ENCODE peak calls at places on chromosomes 11 and 22, in four cellular contexts. N, T, Q and D are unnamed samples.

GRCh38 chr11:60740573-60740972 is 16.1 kb downstream of the MS4A18 start:
- DNase-seq in N (no peak), Q (no peak), T (no peak), D (no peak)

GRCh38 chr22:21759631-21760030 is 24.0 kb upstream of the YPEL1 start:
- DNase-seq in N (peak; percentile 48), T (no peak), Q (no peak), D (no peak)

GRCh38 chr11:74453373-74453975 is 13.9 kb downstream of the KCNE3 start:
- DNase-seq in N (peak; percentile 77), Q (peak; percentile 74), T (peak; percentile 60), D (peak; percentile 37)

GRCh38 chr11:93526691-93527583 is 16.3 kb downstream of the SMCO4 start:
- DNase-seq in T (no peak), N (no peak), Q (no peak), D (no peak)

GRCh38 chr22:20244744-20245576 is 23.2 kb downstream of the RTN4R start:
- DNase-seq in T (no peak), Q (no peak), N (no peak), D (no peak)

GRCh38 chr11:7577226-7577882 is 63.6 kb downstream of the PPFIBP2 start:
- DNase-seq in Q (no peak), T (peak; percentile 64), N (peak; percentile 60), D (no peak)

GRCh38 chr11:71120346-71120963 is 131.9 kb downstream of the SHANK2 start:
- DNase-seq in N (no peak), T (no peak), Q (peak; percentile 56), D (no peak)

GRCh38 chr11:68989936-68990606 is 9.3 kb upstream of the MRGPRD start:
- DNase-seq in N (no peak), Q (no peak), T (no peak), D (no peak)

GRCh38 chr11:11931461-11932055 is 76.9 kb downstream of the DKK3 start:
- DNase-seq in Q (peak; percentile 64), N (peak; percentile 22), T (peak; percentile 16), D (no peak)
- H3K4me1 ChIP-seq in Q (peaks cover 4% of the 10 kb centered on the region), N (no peaks in the 10 kb centered on the region), T (no peaks in the 10 kb centered on the region), D (no peaks in the 10 kb centered on the region)

DNA sequence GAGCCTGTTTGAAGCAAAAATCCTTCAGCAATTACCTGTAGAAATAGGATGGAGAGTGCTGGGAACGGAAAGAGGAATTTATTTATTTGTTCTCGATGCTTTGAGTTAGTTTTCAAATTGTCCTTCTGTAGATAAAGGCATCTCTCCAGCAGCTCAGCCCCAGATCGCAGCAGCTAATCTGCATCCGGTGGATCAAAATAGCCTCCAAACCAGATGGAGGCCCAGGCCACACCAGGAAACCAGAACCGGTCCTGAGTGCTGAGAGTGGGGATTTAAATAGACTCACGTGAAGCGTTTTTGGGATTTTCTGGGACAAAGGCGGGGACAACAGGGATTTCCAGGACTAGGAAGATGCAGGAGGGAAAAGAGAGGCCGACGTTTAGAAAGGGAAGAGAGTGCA is 148.5 kb downstream of the TRIM29 start:
- DNase-seq in N (no peak), Q (no peak), T (no peak), D (no peak)
- TF ChIP-seq POLR2A in N (no peak), Q (no peak), T (no peak), D (no peak)

GRCh38 chr11:119318240-119319135 is 1.6 kb upstream of the MCAM start:
- DNase-seq in Q (no peak), T (no peak), N (no peak), D (no peak)
- H3K4me1 ChIP-seq in Q (peaks cover 43% of the 10 kb centered on the region), T (peaks cover 6% of the 10 kb centered on the region), N (peaks cover 17% of the 10 kb centered on the region), D (peaks cover 15% of the 10 kb centered on the region)

DNA sequence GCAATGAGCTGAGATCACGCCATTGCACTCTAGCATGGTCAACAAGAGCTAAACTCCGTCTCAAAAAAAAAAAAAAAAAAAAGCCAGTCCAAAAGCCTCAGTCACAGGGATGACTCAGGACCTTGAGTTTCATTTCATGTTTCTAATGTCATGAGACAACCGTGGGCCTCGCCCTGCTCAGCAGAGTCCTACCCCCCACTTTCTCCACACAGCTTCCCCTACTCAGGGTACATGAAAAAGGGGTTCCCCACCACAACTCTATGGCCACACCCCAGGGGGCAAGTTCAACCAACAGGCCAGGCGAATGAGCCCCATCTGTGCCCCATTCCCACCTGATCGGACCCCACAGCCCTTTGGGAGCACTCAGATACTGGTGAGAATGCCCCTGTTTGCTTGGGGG is 24.3 kb upstream of the ADA2 start:
- DNase-seq in Q (peak; percentile 9), T (no peak), N (no peak), D (no peak)
- TF ChIP-seq POLR2A in Q (no peak), T (no peak), N (no peak), D (no peak)

GRCh38 chr22:23752750-23753149 is 1.5 kb downstream of the VPREB3 start:
- DNase-seq in N (no peak), Q (no peak), T (no peak), D (no peak)
- H3K4me1 ChIP-seq in N (peaks cover 4% of the 10 kb centered on the region), Q (peaks cover 4% of the 10 kb centered on the region), T (no peaks in the 10 kb centered on the region), D (no peaks in the 10 kb centered on the region)

DNA sequence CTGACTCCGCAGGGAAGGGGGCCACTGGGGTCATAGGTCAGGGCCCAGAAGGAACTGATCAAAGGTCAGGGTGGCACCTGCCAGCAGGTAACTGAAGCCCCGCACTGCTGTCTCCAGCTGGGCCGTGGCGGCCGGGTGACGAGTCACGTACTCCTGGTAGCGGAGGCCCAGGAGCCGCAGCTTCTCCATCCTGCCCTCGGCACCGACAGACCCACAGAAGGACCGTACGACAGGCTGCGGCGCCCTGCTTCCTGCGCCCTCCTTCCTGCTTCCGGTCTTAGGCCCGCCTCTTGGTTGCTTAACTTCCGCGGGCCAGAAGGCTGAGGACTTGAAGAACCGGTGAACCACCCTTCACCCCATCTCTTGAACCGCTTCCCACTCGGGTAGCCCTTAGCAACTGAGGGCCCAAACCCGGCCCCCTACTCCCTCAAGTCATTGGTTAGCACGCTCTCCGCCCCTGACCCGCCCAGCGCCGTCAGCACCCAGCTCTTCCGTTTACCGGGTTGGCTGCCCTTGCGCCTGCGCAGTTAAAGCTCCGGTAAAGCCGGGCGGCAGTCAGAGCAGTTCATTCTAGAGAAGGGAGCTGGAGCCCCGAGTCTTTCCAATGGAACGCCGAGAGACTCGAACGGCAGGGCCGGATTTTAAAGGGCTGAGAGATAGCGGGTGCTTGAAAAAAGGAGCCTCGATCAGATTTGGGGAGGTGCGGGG is at the start of gene PEX16:
- DNase-seq in Q (peak; percentile 99), T (peak; percentile 98), N (peak; percentile 98), D (peak; percentile 99)
- TF ChIP-seq POLR2A in Q (peak; percentile 87), T (peak; percentile 89), N (peak; percentile 86), D (peak; percentile 71)

DNA sequence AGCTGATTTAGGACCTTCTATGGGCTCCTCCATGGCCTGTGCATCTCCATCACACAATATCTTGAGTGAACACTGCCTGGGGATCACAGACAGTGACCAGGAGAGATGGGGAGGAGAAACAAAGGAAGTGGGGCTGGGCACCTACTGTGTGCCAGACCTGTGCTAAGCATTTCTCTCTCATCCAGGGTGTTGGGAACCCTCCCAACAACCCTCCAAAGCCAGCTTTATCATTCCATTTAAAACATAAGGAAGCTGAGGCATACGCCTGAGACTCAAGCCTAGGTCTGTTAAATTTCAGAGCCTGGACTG is 130.2 kb downstream of the MN1 start:
- DNase-seq in Q (no peak), T (no peak), N (no peak), D (no peak)
- H3K4me1 ChIP-seq in Q (peaks cover 26% of the 10 kb centered on the region), T (peaks cover 10% of the 10 kb centered on the region), N (peaks cover 8% of the 10 kb centered on the region), D (no peaks in the 10 kb centered on the region)

GRCh38 chr11:29452131-29452530 is 564.7 kb downstream of the KCNA4 start:
- DNase-seq in Q (no peak), N (no peak), T (no peak), D (no peak)
- TF ChIP-seq POLR2A in Q (no peak), N (no peak), T (no peak), D (no peak)